ENCODE peak calls at places on chromosomes 3 and 15, in nine cellular contexts. One of them, this sample, is unnamed.
A peak's percentile ranks its signal among the peaks of the same experiment; 100 is the strongest.

GRCh38 chr3:73927203-73927570 is 302.4 kb upstream of the PDZRN3 start:
- DNase-seq in gastrocnemius medialis: no peak
- DNase-seq in tibial artery: no peak
- DNase-seq in caudate nucleus: no peak
- DNase-seq in CD8-positive, alpha-beta T cell: no peak
- DNase-seq in HCT116: no peak
- DNase-seq in A549: no peak
- DNase-seq in CD4-positive, alpha-beta T cell: no peak
- DNase-seq in substantia nigra: no peak
- DNase-seq in this sample: no peak

GRCh38 chr3:131840151-131840797 is 194.5 kb downstream of the CPNE4 start:
- DNase-seq in gastrocnemius medialis: no peak
- DNase-seq in tibial artery: no peak
- DNase-seq in caudate nucleus: no peak
- DNase-seq in CD8-positive, alpha-beta T cell: no peak
- DNase-seq in HCT116: no peak
- DNase-seq in A549: no peak
- DNase-seq in CD4-positive, alpha-beta T cell: no peak
- DNase-seq in substantia nigra: no peak
- DNase-seq in this sample: no peak

GRCh38 chr3:177800565-177800964 is 603.3 kb upstream of the TBL1XR1 start:
- DNase-seq in gastrocnemius medialis: no peak
- DNase-seq in tibial artery: no peak
- DNase-seq in caudate nucleus: no peak
- DNase-seq in CD8-positive, alpha-beta T cell: no peak
- DNase-seq in HCT116: no peak
- DNase-seq in A549: no peak
- DNase-seq in CD4-positive, alpha-beta T cell: no peak
- DNase-seq in substantia nigra: no peak
- DNase-seq in this sample: no peak

GRCh38 chr3:186510374-186511079 is 33.7 kb downstream of the CRYGS start:
- DNase-seq in gastrocnemius medialis: no peak
- DNase-seq in tibial artery: no peak
- DNase-seq in caudate nucleus: no peak
- DNase-seq in CD8-positive, alpha-beta T cell: no peak
- DNase-seq in HCT116: no peak
- DNase-seq in A549: no peak
- DNase-seq in CD4-positive, alpha-beta T cell: no peak
- DNase-seq in substantia nigra: no peak
- DNase-seq in this sample: peak; percentile 44

GRCh38 chr3:38649500-38650247 is at the start of gene SCN5A:
- DNase-seq in gastrocnemius medialis: no peak
- DNase-seq in tibial artery: no peak
- DNase-seq in caudate nucleus: no peak
- DNase-seq in CD8-positive, alpha-beta T cell: peak; percentile 65
- DNase-seq in HCT116: no peak
- DNase-seq in A549: peak; percentile 55
- DNase-seq in CD4-positive, alpha-beta T cell: peak; percentile 30
- DNase-seq in substantia nigra: no peak
- DNase-seq in this sample: peak; percentile 37

GRCh38 chr3:127762077-127762786 is 60.1 kb downstream of the MGLL start:
- DNase-seq in gastrocnemius medialis: peak; percentile 73
- DNase-seq in tibial artery: peak; percentile 51
- DNase-seq in caudate nucleus: no peak
- DNase-seq in CD8-positive, alpha-beta T cell: no peak
- DNase-seq in HCT116: no peak
- DNase-seq in A549: no peak
- DNase-seq in CD4-positive, alpha-beta T cell: no peak
- DNase-seq in substantia nigra: peak; percentile 35
- DNase-seq in this sample: no peak

GRCh38 chr15:92393287-92393993 is at the start of gene ST8SIA2:
- DNase-seq in gastrocnemius medialis: no peak
- DNase-seq in tibial artery: no peak
- DNase-seq in caudate nucleus: no peak
- DNase-seq in CD8-positive, alpha-beta T cell: no peak
- DNase-seq in HCT116: no peak
- DNase-seq in A549: no peak
- DNase-seq in CD4-positive, alpha-beta T cell: no peak
- DNase-seq in substantia nigra: no peak
- DNase-seq in this sample: peak; percentile 38

GRCh38 chr3:21942328-21942727 is 191.3 kb upstream of the ZNF385D start:
- DNase-seq in gastrocnemius medialis: peak; percentile 15
- DNase-seq in tibial artery: no peak
- DNase-seq in caudate nucleus: no peak
- DNase-seq in CD8-positive, alpha-beta T cell: no peak
- DNase-seq in HCT116: no peak
- DNase-seq in A549: no peak
- DNase-seq in CD4-positive, alpha-beta T cell: no peak
- DNase-seq in substantia nigra: no peak
- DNase-seq in this sample: no peak

GRCh38 chr15:90266485-90266884 is 1.0 kb downstream of the NGRN start:
- DNase-seq in gastrocnemius medialis: no peak
- DNase-seq in tibial artery: no peak
- DNase-seq in caudate nucleus: no peak
- DNase-seq in CD8-positive, alpha-beta T cell: no peak
- DNase-seq in HCT116: no peak
- DNase-seq in A549: no peak
- DNase-seq in CD4-positive, alpha-beta T cell: no peak
- DNase-seq in substantia nigra: no peak
- DNase-seq in this sample: no peak

GRCh38 chr3:100437879-100438622 is 36.7 kb downstream of the LNP1 start:
- DNase-seq in gastrocnemius medialis: no peak
- DNase-seq in tibial artery: no peak
- DNase-seq in caudate nucleus: no peak
- DNase-seq in CD8-positive, alpha-beta T cell: no peak
- DNase-seq in HCT116: no peak
- DNase-seq in A549: no peak
- DNase-seq in CD4-positive, alpha-beta T cell: no peak
- DNase-seq in substantia nigra: no peak
- DNase-seq in this sample: no peak

DNA sequence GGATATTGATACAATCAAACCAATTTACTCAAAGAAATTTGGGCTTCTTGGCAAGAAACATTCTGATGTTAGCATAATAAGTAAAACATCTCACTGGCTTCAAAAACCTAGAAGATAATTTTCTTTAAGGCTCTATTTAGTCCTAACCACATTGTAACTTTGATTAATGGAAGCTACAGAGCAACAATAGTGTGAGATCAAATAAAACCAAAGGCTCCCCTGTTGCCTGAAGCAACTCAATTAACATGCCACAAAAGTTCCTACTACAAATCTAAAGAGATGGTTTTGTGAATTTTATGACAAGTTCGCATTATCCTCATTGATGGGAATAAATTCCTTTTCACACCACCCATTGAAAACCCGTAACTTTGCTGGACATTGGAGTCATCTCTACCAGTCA is 5.9 kb downstream of the DPH6 start:
- DNase-seq in gastrocnemius medialis: no peak
- DNase-seq in tibial artery: no peak
- DNase-seq in caudate nucleus: no peak
- DNase-seq in CD8-positive, alpha-beta T cell: no peak
- DNase-seq in HCT116: no peak
- DNase-seq in A549: no peak
- DNase-seq in CD4-positive, alpha-beta T cell: no peak
- DNase-seq in substantia nigra: no peak
- DNase-seq in this sample: no peak
- H3K27ac ChIP-seq in gastrocnemius medialis: no peak overlapping the region
- H3K27ac ChIP-seq in tibial artery: no peak overlapping the region
- H3K27ac ChIP-seq in caudate nucleus: no peak overlapping the region
- H3K27ac ChIP-seq in CD8-positive, alpha-beta T cell: no peak overlapping the region
- H3K27ac ChIP-seq in HCT116: no peak overlapping the region
- H3K27ac ChIP-seq in A549: no peak overlapping the region
- H3K27ac ChIP-seq in CD4-positive, alpha-beta T cell: no peak overlapping the region
- H3K27ac ChIP-seq in substantia nigra: no peak overlapping the region
- H3K27ac ChIP-seq in this sample: no peak overlapping the region

GRCh38 chr15:29840054-29840453 is 17.8 kb upstream of the TJP1 start:
- DNase-seq in gastrocnemius medialis: no peak
- DNase-seq in tibial artery: no peak
- DNase-seq in caudate nucleus: no peak
- DNase-seq in CD8-positive, alpha-beta T cell: no peak
- DNase-seq in HCT116: no peak
- DNase-seq in A549: no peak
- DNase-seq in CD4-positive, alpha-beta T cell: no peak
- DNase-seq in substantia nigra: no peak
- DNase-seq in this sample: no peak

GRCh38 chr15:29840928-29841327 is 18.7 kb upstream of the TJP1 start:
- DNase-seq in gastrocnemius medialis: no peak
- DNase-seq in tibial artery: no peak
- DNase-seq in caudate nucleus: no peak
- DNase-seq in CD8-positive, alpha-beta T cell: no peak
- DNase-seq in HCT116: no peak
- DNase-seq in A549: no peak
- DNase-seq in CD4-positive, alpha-beta T cell: no peak
- DNase-seq in substantia nigra: no peak
- DNase-seq in this sample: no peak

GRCh38 chr15:29844290-29844903 is 22.1 kb upstream of the TJP1 start:
- DNase-seq in gastrocnemius medialis: no peak
- DNase-seq in tibial artery: no peak
- DNase-seq in caudate nucleus: no peak
- DNase-seq in CD8-positive, alpha-beta T cell: no peak
- DNase-seq in HCT116: peak; percentile 58
- DNase-seq in A549: no peak
- DNase-seq in CD4-positive, alpha-beta T cell: no peak
- DNase-seq in substantia nigra: no peak
- DNase-seq in this sample: peak; percentile 82

GRCh38 chr15:29838352-29839010 is 16.2 kb upstream of the TJP1 start:
- DNase-seq in gastrocnemius medialis: no peak
- DNase-seq in tibial artery: no peak
- DNase-seq in caudate nucleus: no peak
- DNase-seq in CD8-positive, alpha-beta T cell: no peak
- DNase-seq in HCT116: no peak
- DNase-seq in A549: no peak
- DNase-seq in CD4-positive, alpha-beta T cell: no peak
- DNase-seq in substantia nigra: no peak
- DNase-seq in this sample: no peak

GRCh38 chr15:29842290-29842689 is 20.0 kb upstream of the TJP1 start:
- DNase-seq in gastrocnemius medialis: no peak
- DNase-seq in tibial artery: no peak
- DNase-seq in caudate nucleus: no peak
- DNase-seq in CD8-positive, alpha-beta T cell: no peak
- DNase-seq in HCT116: no peak
- DNase-seq in A549: no peak
- DNase-seq in CD4-positive, alpha-beta T cell: no peak
- DNase-seq in substantia nigra: no peak
- DNase-seq in this sample: no peak
- H3K27ac ChIP-seq in gastrocnemius medialis: no peak overlapping the region
- H3K27ac ChIP-seq in tibial artery: no peak overlapping the region
- H3K27ac ChIP-seq in caudate nucleus: no peak overlapping the region
- H3K27ac ChIP-seq in CD8-positive, alpha-beta T cell: no peak overlapping the region
- H3K27ac ChIP-seq in HCT116: no peak overlapping the region
- H3K27ac ChIP-seq in A549: no peak overlapping the region
- H3K27ac ChIP-seq in CD4-positive, alpha-beta T cell: no peak overlapping the region
- H3K27ac ChIP-seq in substantia nigra: no peak overlapping the region
- H3K27ac ChIP-seq in this sample: no peak overlapping the region

GRCh38 chr3:88957751-88958452 is 149.5 kb upstream of the EPHA3 start:
- DNase-seq in gastrocnemius medialis: no peak
- DNase-seq in tibial artery: no peak
- DNase-seq in caudate nucleus: no peak
- DNase-seq in CD8-positive, alpha-beta T cell: no peak
- DNase-seq in HCT116: no peak
- DNase-seq in A549: no peak
- DNase-seq in CD4-positive, alpha-beta T cell: no peak
- DNase-seq in substantia nigra: no peak
- DNase-seq in this sample: peak; percentile 27
- H3K27ac ChIP-seq in gastrocnemius medialis: no peak overlapping the region
- H3K27ac ChIP-seq in tibial artery: no peak overlapping the region
- H3K27ac ChIP-seq in caudate nucleus: no peak overlapping the region
- H3K27ac ChIP-seq in CD8-positive, alpha-beta T cell: no peak overlapping the region
- H3K27ac ChIP-seq in HCT116: no peak overlapping the region
- H3K27ac ChIP-seq in A549: no peak overlapping the region
- H3K27ac ChIP-seq in CD4-positive, alpha-beta T cell: no peak overlapping the region
- H3K27ac ChIP-seq in substantia nigra: no peak overlapping the region
- H3K27ac ChIP-seq in this sample: no peak overlapping the region

DNA sequence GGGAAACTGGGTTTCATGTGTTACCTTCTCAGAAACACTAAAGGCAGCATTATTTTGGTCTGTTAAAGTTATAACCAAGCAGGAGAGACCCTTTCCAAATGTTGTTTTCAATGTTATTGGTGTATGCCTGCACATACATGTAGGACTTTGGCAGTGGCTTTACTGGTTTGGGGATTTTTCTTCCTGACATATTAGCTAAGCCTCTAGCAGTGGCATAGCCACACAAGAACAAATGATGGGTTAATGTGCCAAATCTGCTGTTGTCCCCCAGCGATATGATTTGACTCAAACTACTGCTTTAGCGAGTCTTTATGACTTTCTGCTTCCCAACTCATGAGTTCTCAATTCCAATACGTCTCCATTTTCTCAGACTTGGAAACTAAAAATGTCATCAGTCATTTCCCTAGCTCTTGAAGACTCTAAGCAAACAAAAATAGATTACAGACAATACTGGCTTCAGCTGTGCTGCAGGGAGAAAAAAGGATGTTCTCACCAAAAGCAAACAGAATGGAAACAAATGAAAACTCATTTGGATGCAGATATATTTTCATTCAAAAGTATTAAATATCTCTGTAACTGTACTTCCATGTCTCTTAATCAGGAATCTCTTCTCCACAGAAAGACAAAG is 29.6 kb downstream of the TPM1 start:
- DNase-seq in gastrocnemius medialis: no peak
- DNase-seq in tibial artery: no peak
- DNase-seq in caudate nucleus: no peak
- DNase-seq in CD8-positive, alpha-beta T cell: no peak
- DNase-seq in HCT116: no peak
- DNase-seq in A549: no peak
- DNase-seq in CD4-positive, alpha-beta T cell: no peak
- DNase-seq in substantia nigra: no peak
- DNase-seq in this sample: no peak
- H3K27ac ChIP-seq in gastrocnemius medialis: no peak overlapping the region
- H3K27ac ChIP-seq in tibial artery: no peak overlapping the region
- H3K27ac ChIP-seq in caudate nucleus: no peak overlapping the region
- H3K27ac ChIP-seq in CD8-positive, alpha-beta T cell: no peak overlapping the region
- H3K27ac ChIP-seq in HCT116: no peak overlapping the region
- H3K27ac ChIP-seq in A549: peak overlapping the region; percentile 51
- H3K27ac ChIP-seq in CD4-positive, alpha-beta T cell: no peak overlapping the region
- H3K27ac ChIP-seq in substantia nigra: no peak overlapping the region
- H3K27ac ChIP-seq in this sample: no peak overlapping the region

GRCh38 chr3:148756306-148756705 is 58.6 kb downstream of the AGTR1 start:
- DNase-seq in gastrocnemius medialis: no peak
- DNase-seq in tibial artery: no peak
- DNase-seq in caudate nucleus: no peak
- DNase-seq in CD8-positive, alpha-beta T cell: no peak
- DNase-seq in HCT116: no peak
- DNase-seq in A549: no peak
- DNase-seq in CD4-positive, alpha-beta T cell: no peak
- DNase-seq in substantia nigra: no peak
- DNase-seq in this sample: no peak
- H3K27ac ChIP-seq in gastrocnemius medialis: no peak overlapping the region
- H3K27ac ChIP-seq in tibial artery: no peak overlapping the region
- H3K27ac ChIP-seq in caudate nucleus: no peak overlapping the region
- H3K27ac ChIP-seq in CD8-positive, alpha-beta T cell: no peak overlapping the region
- H3K27ac ChIP-seq in HCT116: no peak overlapping the region
- H3K27ac ChIP-seq in A549: no peak overlapping the region
- H3K27ac ChIP-seq in CD4-positive, alpha-beta T cell: no peak overlapping the region
- H3K27ac ChIP-seq in substantia nigra: no peak overlapping the region
- H3K27ac ChIP-seq in this sample: no peak overlapping the region

DNA sequence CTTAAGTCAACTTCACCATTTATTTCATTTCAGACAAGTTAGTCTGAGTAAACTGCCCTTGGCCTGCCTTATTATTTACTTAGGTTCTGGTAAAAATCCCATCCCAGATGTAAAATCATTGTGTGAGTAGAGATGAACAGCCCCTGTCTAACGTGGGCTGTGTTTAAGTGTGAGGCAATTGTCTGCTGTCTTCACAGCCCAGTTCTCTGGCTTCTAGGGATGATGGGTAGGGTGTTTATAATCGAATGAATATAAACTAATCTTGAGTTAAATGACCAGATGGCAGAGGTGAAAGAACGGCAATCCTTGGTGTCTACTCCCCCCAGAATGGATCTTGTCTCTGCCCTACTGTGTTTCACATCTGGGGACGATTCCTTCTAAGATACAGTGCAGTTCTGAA is 20.8 kb downstream of the PPARG start:
- DNase-seq in gastrocnemius medialis: no peak
- DNase-seq in tibial artery: no peak
- DNase-seq in caudate nucleus: no peak
- DNase-seq in CD8-positive, alpha-beta T cell: no peak
- DNase-seq in HCT116: no peak
- DNase-seq in A549: peak; percentile 24
- DNase-seq in CD4-positive, alpha-beta T cell: no peak
- DNase-seq in substantia nigra: no peak
- DNase-seq in this sample: no peak
- H3K27ac ChIP-seq in gastrocnemius medialis: no peak overlapping the region
- H3K27ac ChIP-seq in tibial artery: no peak overlapping the region
- H3K27ac ChIP-seq in caudate nucleus: no peak overlapping the region
- H3K27ac ChIP-seq in CD8-positive, alpha-beta T cell: no peak overlapping the region
- H3K27ac ChIP-seq in HCT116: peak overlapping the region; percentile 82
- H3K27ac ChIP-seq in A549: peak overlapping the region; percentile 87
- H3K27ac ChIP-seq in CD4-positive, alpha-beta T cell: no peak overlapping the region
- H3K27ac ChIP-seq in substantia nigra: no peak overlapping the region
- H3K27ac ChIP-seq in this sample: no peak overlapping the region

This sample was measured in RWPE1.